ENCODE peak calls at places on chromosomes 16 and 17, in five cellular contexts. One of them, this sample, is unnamed. For H3K9me3, the result is how much of the 10 kb centered on the place peaks cover.

GRCh38 chr16:70395345-70395901 is 43.5 kb downstream of the ST3GAL2 start:
- DNase-seq in psoas muscle: peak
- DNase-seq in DND-41: peak
- DNase-seq in uterus: no peak
- DNase-seq in naive thymus-derived CD4-positive, alpha-beta T cell: peak
- DNase-seq in this sample: peak

GRCh38 chr17:18230288-18231141 is 5.1 kb downstream of the LLGL1 start:
- DNase-seq in psoas muscle: no peak
- DNase-seq in DND-41: no peak
- DNase-seq in uterus: no peak
- DNase-seq in naive thymus-derived CD4-positive, alpha-beta T cell: no peak
- DNase-seq in this sample: no peak

GRCh38 chr16:81697321-81697885 is 81.7 kb upstream of the PLCG2 start:
- DNase-seq in psoas muscle: no peak
- DNase-seq in DND-41: peak
- DNase-seq in uterus: peak
- DNase-seq in naive thymus-derived CD4-positive, alpha-beta T cell: no peak
- DNase-seq in this sample: no peak

GRCh38 chr17:70588003-70588402 is 418.7 kb downstream of the KCNJ2 start:
- DNase-seq in psoas muscle: no peak
- DNase-seq in DND-41: no peak
- DNase-seq in uterus: no peak
- DNase-seq in naive thymus-derived CD4-positive, alpha-beta T cell: no peak
- DNase-seq in this sample: no peak

GRCh38 chr16:66508261-66508913 is 41.5 kb downstream of the TK2 start:
- DNase-seq in psoas muscle: no peak
- DNase-seq in DND-41: no peak
- DNase-seq in uterus: peak
- DNase-seq in naive thymus-derived CD4-positive, alpha-beta T cell: no peak
- DNase-seq in this sample: no peak

GRCh38 chr17:81181811-81182185 is 15.8 kb upstream of the AATK start:
- DNase-seq in psoas muscle: no peak
- DNase-seq in DND-41: no peak
- DNase-seq in uterus: no peak
- DNase-seq in naive thymus-derived CD4-positive, alpha-beta T cell: no peak
- DNase-seq in this sample: no peak

GRCh38 chr17:14112407-14112806 is 43.1 kb downstream of the COX10 start:
- DNase-seq in psoas muscle: no peak
- DNase-seq in DND-41: no peak
- DNase-seq in uterus: no peak
- DNase-seq in naive thymus-derived CD4-positive, alpha-beta T cell: no peak
- DNase-seq in this sample: no peak

GRCh38 chr16:57178793-57179212 is 7.0 kb downstream of the PSME3IP1 start:
- DNase-seq in psoas muscle: no peak
- DNase-seq in DND-41: no peak
- DNase-seq in uterus: no peak
- DNase-seq in naive thymus-derived CD4-positive, alpha-beta T cell: no peak
- DNase-seq in this sample: no peak

GRCh38 chr17:55421179-55421934 is at the start of gene MMD:
- DNase-seq in psoas muscle: peak
- DNase-seq in DND-41: no peak
- DNase-seq in uterus: peak
- DNase-seq in naive thymus-derived CD4-positive, alpha-beta T cell: peak
- DNase-seq in this sample: no peak

GRCh38 chr17:68292689-68293040 is 1.4 kb downstream of the ARSG start:
- DNase-seq in psoas muscle: no peak
- DNase-seq in DND-41: no peak
- DNase-seq in uterus: no peak
- DNase-seq in naive thymus-derived CD4-positive, alpha-beta T cell: no peak
- DNase-seq in this sample: no peak

GRCh38 chr17:38425744-38426143 is 2.5 kb upstream of the ARHGAP23 start:
- DNase-seq in psoas muscle: no peak
- DNase-seq in DND-41: no peak
- DNase-seq in uterus: peak
- DNase-seq in naive thymus-derived CD4-positive, alpha-beta T cell: no peak
- DNase-seq in this sample: no peak

GRCh38 chr17:80813318-80813717 is 178.3 kb upstream of the CHMP6 start:
- DNase-seq in psoas muscle: no peak
- DNase-seq in DND-41: no peak
- DNase-seq in uterus: no peak
- DNase-seq in naive thymus-derived CD4-positive, alpha-beta T cell: no peak
- DNase-seq in this sample: no peak

GRCh38 chr16:35642322-35642835 is 2183.0 kb downstream of the TP53TG3F start:
- DNase-seq in psoas muscle: no peak
- DNase-seq in DND-41: no peak
- DNase-seq in uterus: no peak
- DNase-seq in naive thymus-derived CD4-positive, alpha-beta T cell: no peak
- DNase-seq in this sample: no peak
- H3K9me3 ChIP-seq in psoas muscle: under half
- H3K9me3 ChIP-seq in DND-41: under half
- H3K9me3 ChIP-seq in uterus: under half
- H3K9me3 ChIP-seq in naive thymus-derived CD4-positive, alpha-beta T cell: under half
- H3K9me3 ChIP-seq in this sample: under half

GRCh38 chr16:60091479-60091878 is 1357.4 kb upstream of the GOT2 start:
- DNase-seq in psoas muscle: no peak
- DNase-seq in DND-41: no peak
- DNase-seq in uterus: no peak
- DNase-seq in naive thymus-derived CD4-positive, alpha-beta T cell: no peak
- DNase-seq in this sample: no peak

GRCh38 chr16:60087530-60087929 is 1353.4 kb upstream of the GOT2 start:
- DNase-seq in psoas muscle: no peak
- DNase-seq in DND-41: no peak
- DNase-seq in uterus: no peak
- DNase-seq in naive thymus-derived CD4-positive, alpha-beta T cell: no peak
- DNase-seq in this sample: no peak

DNA sequence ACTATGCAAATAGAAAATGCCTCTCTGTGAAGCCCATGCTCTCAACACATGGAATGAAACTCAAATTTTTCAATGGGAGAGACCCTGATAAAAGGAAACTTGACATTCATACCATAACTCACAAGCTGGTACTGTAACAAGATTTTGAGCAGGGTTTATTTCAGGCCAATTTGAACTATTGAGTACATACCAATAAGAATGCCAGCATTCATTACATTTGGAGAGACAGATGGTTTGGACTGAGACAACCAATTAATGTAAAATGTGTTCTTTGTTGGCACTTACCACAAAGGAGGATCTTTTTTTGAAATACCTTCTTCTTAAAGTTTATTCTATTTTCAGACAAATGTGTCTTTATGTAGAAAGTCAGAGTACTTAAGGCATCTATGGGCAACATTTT is 1357.0 kb upstream of the GOT2 start:
- DNase-seq in psoas muscle: no peak
- DNase-seq in DND-41: no peak
- DNase-seq in uterus: no peak
- DNase-seq in naive thymus-derived CD4-positive, alpha-beta T cell: no peak
- DNase-seq in this sample: no peak
- H3K9me3 ChIP-seq in psoas muscle: under half
- H3K9me3 ChIP-seq in DND-41: under half
- H3K9me3 ChIP-seq in uterus: under half
- H3K9me3 ChIP-seq in naive thymus-derived CD4-positive, alpha-beta T cell: under half
- H3K9me3 ChIP-seq in this sample: under half

DNA sequence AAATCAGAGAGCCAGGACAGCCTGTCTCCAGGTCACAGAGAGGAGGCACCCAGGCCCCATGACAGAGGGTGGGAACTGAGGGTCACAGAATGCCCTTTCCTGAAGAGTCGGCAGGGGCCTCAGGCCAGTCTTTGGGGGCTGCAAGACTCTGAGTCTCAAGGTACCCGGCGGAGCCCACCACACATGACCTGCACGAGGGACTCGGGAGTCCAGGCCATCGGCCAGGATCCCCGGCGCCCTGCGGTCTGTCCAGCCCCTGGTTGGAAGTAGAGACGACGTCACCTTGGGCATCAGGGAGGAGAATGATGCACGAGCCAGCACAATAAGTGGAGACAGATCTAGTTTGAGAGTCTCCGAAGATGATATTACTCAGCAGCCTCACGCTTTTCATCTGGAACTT is 234.7 kb upstream of the SDK2 start:
- DNase-seq in psoas muscle: no peak
- DNase-seq in DND-41: no peak
- DNase-seq in uterus: no peak
- DNase-seq in naive thymus-derived CD4-positive, alpha-beta T cell: no peak
- DNase-seq in this sample: no peak
- H3K9me3 ChIP-seq in psoas muscle: under half
- H3K9me3 ChIP-seq in DND-41: under half
- H3K9me3 ChIP-seq in uterus: under half
- H3K9me3 ChIP-seq in naive thymus-derived CD4-positive, alpha-beta T cell: under half
- H3K9me3 ChIP-seq in this sample: under half

GRCh38 chr16:35386619-35387018 is 1927.2 kb downstream of the TP53TG3F start:
- DNase-seq in psoas muscle: no peak
- DNase-seq in DND-41: no peak
- DNase-seq in uterus: no peak
- DNase-seq in naive thymus-derived CD4-positive, alpha-beta T cell: no peak
- DNase-seq in this sample: no peak
- H3K9me3 ChIP-seq in psoas muscle: under half
- H3K9me3 ChIP-seq in DND-41: under half
- H3K9me3 ChIP-seq in uterus: under half
- H3K9me3 ChIP-seq in naive thymus-derived CD4-positive, alpha-beta T cell: under half
- H3K9me3 ChIP-seq in this sample: under half

GRCh38 chr16:75169899-75170405 is 21.6 kb downstream of the ZFP1 start:
- DNase-seq in psoas muscle: no peak
- DNase-seq in DND-41: no peak
- DNase-seq in uterus: no peak
- DNase-seq in naive thymus-derived CD4-positive, alpha-beta T cell: no peak
- DNase-seq in this sample: no peak
- H3K9me3 ChIP-seq in psoas muscle: half or more
- H3K9me3 ChIP-seq in DND-41: half or more
- H3K9me3 ChIP-seq in uterus: under half
- H3K9me3 ChIP-seq in naive thymus-derived CD4-positive, alpha-beta T cell: under half
- H3K9me3 ChIP-seq in this sample: under half

GRCh38 chr16:35171106-35171505 is 1711.7 kb downstream of the TP53TG3F start:
- DNase-seq in psoas muscle: no peak
- DNase-seq in DND-41: no peak
- DNase-seq in uterus: no peak
- DNase-seq in naive thymus-derived CD4-positive, alpha-beta T cell: no peak
- DNase-seq in this sample: no peak

GRCh38 chr16:35170610-35171009 is 1711.2 kb downstream of the TP53TG3F start:
- DNase-seq in psoas muscle: no peak
- DNase-seq in DND-41: no peak
- DNase-seq in uterus: no peak
- DNase-seq in naive thymus-derived CD4-positive, alpha-beta T cell: no peak
- DNase-seq in this sample: no peak

GRCh38 chr16:35174006-35174405 is 1714.6 kb downstream of the TP53TG3F start:
- DNase-seq in psoas muscle: no peak
- DNase-seq in DND-41: no peak
- DNase-seq in uterus: no peak
- DNase-seq in naive thymus-derived CD4-positive, alpha-beta T cell: no peak
- DNase-seq in this sample: no peak

GRCh38 chr16:35176449-35176848 is 1717.0 kb downstream of the TP53TG3F start:
- DNase-seq in psoas muscle: no peak
- DNase-seq in DND-41: no peak
- DNase-seq in uterus: no peak
- DNase-seq in naive thymus-derived CD4-positive, alpha-beta T cell: no peak
- DNase-seq in this sample: no peak

GRCh38 chr16:35173295-35173694 is 1713.9 kb downstream of the TP53TG3F start:
- DNase-seq in psoas muscle: no peak
- DNase-seq in DND-41: no peak
- DNase-seq in uterus: no peak
- DNase-seq in naive thymus-derived CD4-positive, alpha-beta T cell: no peak
- DNase-seq in this sample: no peak
- H3K9me3 ChIP-seq in psoas muscle: under half
- H3K9me3 ChIP-seq in DND-41: under half
- H3K9me3 ChIP-seq in uterus: under half
- H3K9me3 ChIP-seq in naive thymus-derived CD4-positive, alpha-beta T cell: under half
- H3K9me3 ChIP-seq in this sample: under half

DNA sequence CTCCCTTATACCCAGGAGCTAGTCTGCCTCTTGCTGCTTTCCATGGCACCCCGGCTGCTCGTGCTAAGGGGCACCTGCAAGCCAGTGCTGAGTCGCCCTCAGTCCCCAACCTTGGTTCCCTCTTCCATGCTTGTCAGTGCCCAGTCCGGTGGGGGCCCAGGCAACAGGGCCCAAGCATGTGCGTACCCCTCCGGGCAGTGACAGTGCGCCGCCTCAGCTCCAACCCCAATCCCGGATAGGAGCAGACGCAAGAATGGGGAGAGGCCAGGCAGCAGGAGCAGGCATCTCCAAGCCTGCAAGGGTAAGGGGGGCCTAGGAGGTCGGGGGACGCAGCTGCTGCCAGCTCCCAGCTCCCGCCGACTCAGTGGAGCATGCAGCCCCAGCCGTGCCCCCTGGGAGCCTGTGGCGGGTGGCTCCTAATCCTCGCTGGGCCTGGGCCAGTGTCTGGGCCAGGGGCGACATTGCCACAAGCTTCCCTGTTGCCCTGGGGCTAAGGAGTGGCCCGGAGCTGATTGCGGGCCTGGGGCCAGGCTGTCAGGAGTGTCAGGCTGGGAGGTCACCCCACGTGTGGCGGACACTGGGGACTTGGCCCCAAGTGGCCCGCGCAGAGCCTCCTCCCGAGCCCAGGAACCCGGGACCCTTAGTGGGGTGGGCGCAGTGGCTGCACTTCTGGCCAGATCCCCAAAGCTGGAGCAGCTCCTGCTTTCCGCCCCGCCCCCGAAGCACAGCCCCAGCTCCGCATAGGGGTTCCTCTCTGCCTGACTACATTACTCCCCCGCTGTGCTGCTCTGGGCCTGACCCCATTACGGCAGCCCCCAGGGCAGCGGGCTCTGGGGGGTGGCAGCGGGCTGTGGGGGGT is 9.8 kb downstream of the CPD start:
- DNase-seq in psoas muscle: no peak
- DNase-seq in DND-41: no peak
- DNase-seq in uterus: no peak
- DNase-seq in naive thymus-derived CD4-positive, alpha-beta T cell: no peak
- DNase-seq in this sample: no peak
- H3K9me3 ChIP-seq in psoas muscle: under half
- H3K9me3 ChIP-seq in DND-41: under half
- H3K9me3 ChIP-seq in uterus: under half
- H3K9me3 ChIP-seq in naive thymus-derived CD4-positive, alpha-beta T cell: under half
- H3K9me3 ChIP-seq in this sample: under half

GRCh38 chr16:47316686-47317085 is 144.2 kb downstream of the ITFG1 start:
- DNase-seq in psoas muscle: no peak
- DNase-seq in DND-41: no peak
- DNase-seq in uterus: no peak
- DNase-seq in naive thymus-derived CD4-positive, alpha-beta T cell: no peak
- DNase-seq in this sample: no peak
- H3K9me3 ChIP-seq in psoas muscle: under half
- H3K9me3 ChIP-seq in DND-41: under half
- H3K9me3 ChIP-seq in uterus: under half
- H3K9me3 ChIP-seq in naive thymus-derived CD4-positive, alpha-beta T cell: under half
- H3K9me3 ChIP-seq in this sample: under half

GRCh38 chr17:26818736-26819135 is 475.2 kb upstream of the WSB1 start:
- DNase-seq in psoas muscle: no peak
- DNase-seq in DND-41: no peak
- DNase-seq in uterus: no peak
- DNase-seq in naive thymus-derived CD4-positive, alpha-beta T cell: no peak
- DNase-seq in this sample: no peak
- H3K9me3 ChIP-seq in psoas muscle: half or more
- H3K9me3 ChIP-seq in DND-41: half or more
- H3K9me3 ChIP-seq in uterus: under half
- H3K9me3 ChIP-seq in naive thymus-derived CD4-positive, alpha-beta T cell: under half
- H3K9me3 ChIP-seq in this sample: under half

GRCh38 chr17:1130191-1130590 is 49.6 kb downstream of the ABR start:
- DNase-seq in psoas muscle: no peak
- DNase-seq in DND-41: no peak
- DNase-seq in uterus: no peak
- DNase-seq in naive thymus-derived CD4-positive, alpha-beta T cell: no peak
- DNase-seq in this sample: no peak
- H3K9me3 ChIP-seq in psoas muscle: under half
- H3K9me3 ChIP-seq in DND-41: under half
- H3K9me3 ChIP-seq in uterus: under half
- H3K9me3 ChIP-seq in naive thymus-derived CD4-positive, alpha-beta T cell: under half
- H3K9me3 ChIP-seq in this sample: under half